ENCODE peak calls at places on chromosomes 13 and 19, in six cellular contexts. B is ovary, Y is ascending aorta, G is heart left ventricle, H is NT2/D1, P is iPS DF 6.9. F is an unnamed sample.

GRCh38 chr13:83449666-83450395 is 432.4 kb downstream of the SLITRK1 start:
- DNase-seq in G (no peak), Y (no peak), H (no peak), B (no peak), P (no peak), F (no peak)

GRCh38 chr13:94967183-94968039 is 255.1 kb upstream of the SOX21 start:
- DNase-seq in Y (no peak), B (no peak), G (no peak), H (no peak), P (no peak), F (no peak)

GRCh38 chr13:53042897-53043296 is 14.3 kb downstream of the OLFM4 start:
- DNase-seq in H (no peak), G (no peak), P (no peak), B (no peak), Y (no peak), F (no peak)

GRCh38 chr13:87810391-87810801 is 139.2 kb downstream of the SLITRK5 start:
- DNase-seq in P (peak; percentile 16), B (no peak), G (no peak), Y (no peak), H (no peak), F (no peak)

GRCh38 chr19:7832009-7832408 is 2.0 kb downstream of the EVI5L start:
- DNase-seq in B (no peak), H (no peak), G (no peak), P (no peak), Y (no peak), F (no peak)

GRCh38 chr13:33379597-33379996 is 94.0 kb upstream of the STARD13 start:
- DNase-seq in P (peak; percentile 16), G (no peak), Y (no peak), B (no peak), H (no peak), F (no peak)

GRCh38 chr19:42423462-42424344 is 3.5 kb downstream of the LIPE start:
- DNase-seq in P (no peak), Y (peak; percentile 43), G (peak; percentile 93), B (peak; percentile 76), H (peak; percentile 73), F (peak; percentile 76)

GRCh38 chr13:33728271-33729037 is 89.5 kb upstream of the RFC3 start:
- DNase-seq in P (no peak), B (no peak), Y (no peak), G (peak; percentile 66), H (no peak), F (peak; percentile 22)

GRCh38 chr13:37534181-37534580 is 64.4 kb downstream of the POSTN start:
- DNase-seq in G (no peak), P (no peak), Y (no peak), H (no peak), B (no peak), F (no peak)

GRCh38 chr19:17908244-17908643 is 24.6 kb upstream of the CCDC124 start:
- DNase-seq in Y (no peak), G (no peak), H (no peak), B (no peak), P (no peak), F (no peak)

GRCh38 chr13:21901772-21902708 is 231.2 kb downstream of the FGF9 start:
- DNase-seq in H (no peak), Y (no peak), B (no peak), G (peak; percentile 54), P (no peak), F (no peak)

GRCh38 chr13:114118086-114118762 is 14.2 kb downstream of the RASA3 start:
- DNase-seq in H (no peak), B (no peak), P (no peak), Y (no peak), G (no peak), F (no peak)

GRCh38 chr13:76225815-76226489 is 589.8 kb downstream of the LMO7 start:
- DNase-seq in B (no peak), P (no peak), G (peak; percentile 77), Y (no peak), H (no peak), F (no peak)

GRCh38 chr19:7605490-7606222 is 10.0 kb downstream of the CAMSAP3 start:
- DNase-seq in B (no peak), Y (no peak), P (peak; percentile 76), G (no peak), H (peak; percentile 59), F (no peak)

GRCh38 chr19:41785653-41786052 is 10.7 kb upstream of the CEACAM3 start:
- DNase-seq in B (no peak), H (peak; percentile 64), G (peak; percentile 50), Y (no peak), P (peak; percentile 93), F (peak; percentile 30)

GRCh38 chr13:114118763-114119123 is 13.7 kb downstream of the RASA3 start:
- DNase-seq in B (no peak), P (no peak), Y (no peak), G (peak; percentile 24), H (no peak), F (no peak)

GRCh38 chr13:33125821-33126570 is 109.8 kb downstream of the KL start:
- DNase-seq in B (peak; percentile 77), H (peak; percentile 35), Y (no peak), P (peak; percentile 13), G (peak; percentile 80), F (peak; percentile 75)

GRCh38 chr13:109346060-109346459 is 440.3 kb downstream of the IRS2 start:
- DNase-seq in P (no peak), Y (no peak), B (no peak), H (no peak), G (no peak), F (no peak)

GRCh38 chr13:87622921-87623320 is 48.2 kb upstream of the SLITRK5 start:
- DNase-seq in B (no peak), H (no peak), G (no peak), Y (no peak), P (no peak), F (no peak)

GRCh38 chr13:111398196-111398595 is 77.8 kb downstream of the TEX29 start:
- DNase-seq in P (no peak), G (no peak), Y (no peak), B (no peak), H (no peak), F (peak; percentile 10)

GRCh38 chr13:67474114-67474513 is 244.0 kb upstream of the PCDH9 start:
- DNase-seq in B (no peak), P (no peak), Y (no peak), H (no peak), G (no peak), F (no peak)

GRCh38 chr19:32224371-32225244 is 120.8 kb upstream of the ZNF507 start:
- DNase-seq in H (peak; percentile 30), B (peak; percentile 49), P (peak; percentile 20), Y (no peak), G (peak; percentile 61), F (no peak)

GRCh38 chr19:3607398-3608078 is 863 bp upstream of the TBXA2R start:
- DNase-seq in P (no peak), B (peak; percentile 56), Y (no peak), G (peak; percentile 76), H (no peak), F (no peak)

GRCh38 chr19:805600-806550 is 8.6 kb downstream of the PTBP1 start:
- DNase-seq in G (no peak), P (no peak), H (no peak), B (peak; percentile 8), Y (no peak), F (no peak)
- H3K4me3 ChIP-seq in G (no peak overlapping the region), P (no peak overlapping the region), H (no peak overlapping the region), B (no peak overlapping the region), Y (no peak overlapping the region), F (no peak overlapping the region)

DNA sequence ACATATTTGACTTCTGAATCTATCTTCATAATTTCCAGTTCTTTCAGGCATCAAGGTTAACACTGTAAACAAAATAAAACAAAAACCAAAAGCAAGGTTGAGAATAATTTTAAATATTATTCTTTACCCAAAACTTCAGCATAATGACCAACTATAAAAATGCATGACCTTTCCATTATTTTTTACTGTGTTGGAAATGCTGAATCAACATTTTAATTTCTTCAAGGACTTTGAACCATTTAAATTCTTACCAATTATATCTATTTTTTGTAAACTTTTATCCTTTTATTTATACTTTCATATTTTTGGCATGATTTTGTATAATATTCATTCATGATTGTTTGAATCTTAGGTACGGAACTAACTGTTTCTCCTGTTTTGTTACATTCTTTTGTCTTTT is 6.9 kb downstream of the ZNF585A start:
- DNase-seq in Y (no peak), B (no peak), H (no peak), G (no peak), P (no peak), F (no peak)
- H3K9me3 ChIP-seq in Y (peaks cover 57% of the 10 kb centered on the region), B (peaks cover 41% of the 10 kb centered on the region), H (no peaks in the 10 kb centered on the region), G (peaks cover 25% of the 10 kb centered on the region), P (no peaks in the 10 kb centered on the region), F (peaks cover 87% of the 10 kb centered on the region)

GRCh38 chr19:56301886-56302620 is 12.6 kb downstream of the ZSCAN5A start:
- DNase-seq in Y (no peak), G (no peak), P (no peak), H (no peak), B (no peak), F (no peak)

GRCh38 chr19:56295531-56296455 is 18.8 kb downstream of the ZSCAN5A start:
- DNase-seq in G (no peak), H (no peak), B (no peak), P (no peak), Y (no peak), F (no peak)

GRCh38 chr19:56297010-56297409 is 17.6 kb downstream of the ZSCAN5A start:
- DNase-seq in G (no peak), B (no peak), Y (no peak), H (no peak), P (no peak), F (no peak)

GRCh38 chr19:56301152-56301551 is 13.5 kb downstream of the ZSCAN5A start:
- DNase-seq in P (no peak), G (no peak), B (no peak), H (no peak), Y (no peak), F (no peak)

DNA sequence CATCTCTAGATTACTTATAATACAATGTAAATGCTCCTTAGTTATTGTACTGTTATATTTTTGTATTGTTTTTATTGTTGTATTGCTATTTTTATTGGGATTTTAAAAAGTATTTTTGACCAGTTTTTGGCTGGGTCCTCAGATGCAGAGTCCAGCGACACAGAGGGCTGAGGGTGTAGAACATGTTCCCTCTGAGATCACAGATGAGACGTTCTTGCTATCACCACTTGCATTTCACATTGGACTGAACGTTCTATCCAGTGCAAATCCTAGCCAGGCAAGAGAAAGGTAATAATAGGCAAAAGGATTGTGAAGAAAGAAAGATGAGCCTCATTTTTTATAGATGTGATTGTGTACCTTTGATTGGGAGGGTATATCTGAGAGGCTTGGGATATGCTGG is 15.0 kb downstream of the ZSCAN5A start:
- DNase-seq in G (no peak), Y (no peak), H (no peak), P (no peak), B (no peak), F (no peak)
- H3K4me3 ChIP-seq in G (no peak overlapping the region), Y (no peak overlapping the region), H (no peak overlapping the region), P (no peak overlapping the region), B (no peak overlapping the region), F (no peak overlapping the region)

GRCh38 chr19:29370276-29370675 is 155.5 kb upstream of the VSTM2B start:
- DNase-seq in Y (no peak), H (no peak), P (no peak), B (no peak), G (no peak), F (no peak)

GRCh38 chr19:29375429-29376093 is 150.2 kb upstream of the VSTM2B start:
- DNase-seq in Y (no peak), B (no peak), H (no peak), G (no peak), P (no peak), F (peak; percentile 38)

GRCh38 chr19:29372921-29373797 is 152.6 kb upstream of the VSTM2B start:
- DNase-seq in H (no peak), G (no peak), P (no peak), B (no peak), Y (no peak), F (no peak)

GRCh38 chr19:29372461-29372860 is 153.3 kb upstream of the VSTM2B start:
- DNase-seq in H (no peak), P (no peak), B (no peak), Y (no peak), G (no peak), F (peak; percentile 9)

GRCh38 chr19:29371766-29372415 is 153.9 kb upstream of the VSTM2B start:
- DNase-seq in P (no peak), G (no peak), Y (no peak), B (no peak), H (no peak), F (no peak)
- H3K9me3 ChIP-seq in P (no peaks in the 10 kb centered on the region), G (no peaks in the 10 kb centered on the region), Y (no peaks in the 10 kb centered on the region), B (no peaks in the 10 kb centered on the region), H (no peaks in the 10 kb centered on the region), F (no peaks in the 10 kb centered on the region)